ENCODE peak calls at places on chromosome 20, in four cellular contexts. H, S, O and I are unnamed samples.

GRCh38 chr20:12673352-12673751 is 335.4 kb upstream of the SPTLC3 start:
- DNase-seq in O (no peak), H (no peak), S (no peak), I (no peak)

GRCh38 chr20:43863821-43864544 is 50.7 kb upstream of the TOX2 start:
- DNase-seq in O (no peak), H (no peak), S (no peak), I (no peak)

GRCh38 chr20:43558412-43559146 is at the start of gene SGK2:
- DNase-seq in H (no peak), S (no peak), O (no peak), I (peak)

GRCh38 chr20:59016795-59017492 is 2.3 kb upstream of the TUBB1 start:
- DNase-seq in H (no peak), S (no peak), O (no peak), I (no peak)

GRCh38 chr20:535958-536357 is 7.6 kb downstream of the CSNK2A1 start:
- DNase-seq in O (no peak), H (peak), S (peak), I (no peak)

GRCh38 chr20:57840066-57840465 is 130.3 kb upstream of the PMEPA1 start:
- DNase-seq in S (no peak), O (no peak), H (no peak), I (no peak)

GRCh38 chr20:550611-551010 is 7.0 kb upstream of the CSNK2A1 start:
- DNase-seq in O (no peak), H (no peak), S (no peak), I (no peak)

GRCh38 chr20:13868331-13868730 is 83.5 kb downstream of the NDUFAF5 start:
- DNase-seq in S (no peak), O (no peak), H (peak), I (peak)

GRCh38 chr20:20820104-20820503 is 107.7 kb upstream of the RALGAPA2 start:
- DNase-seq in O (peak), H (peak), S (no peak), I (peak)

GRCh38 chr20:63015665-63016361 is 9.0 kb upstream of the BHLHE23 start:
- DNase-seq in O (no peak), H (no peak), S (no peak), I (no peak)

GRCh38 chr20:63013207-63013606 is 6.4 kb upstream of the BHLHE23 start:
- DNase-seq in H (no peak), S (no peak), O (no peak), I (no peak)

GRCh38 chr20:63015147-63015664 is 8.4 kb upstream of the BHLHE23 start:
- DNase-seq in H (no peak), S (no peak), O (no peak), I (no peak)

GRCh38 chr20:63014710-63015109 is 7.9 kb upstream of the BHLHE23 start:
- DNase-seq in H (no peak), S (no peak), O (peak), I (no peak)

DNA sequence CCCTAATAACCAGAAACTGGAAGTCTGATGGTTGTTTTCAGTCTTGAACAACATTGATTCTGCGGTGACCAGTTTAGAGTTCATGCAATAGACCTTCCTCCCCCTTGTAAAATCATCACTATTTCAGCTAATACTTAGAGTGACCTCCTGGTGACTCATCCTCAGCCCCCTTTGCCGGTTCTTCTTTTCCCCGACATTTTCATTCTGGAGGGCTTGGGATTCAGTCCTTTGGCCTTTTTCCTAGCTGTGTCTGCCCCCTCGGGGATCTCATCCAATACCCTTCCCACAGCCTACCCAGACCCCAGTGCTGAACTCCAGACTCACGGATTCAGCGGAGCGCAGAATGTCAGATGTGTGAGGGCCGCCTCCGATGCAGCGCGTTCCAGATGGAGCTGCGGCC is 7.5 kb upstream of the BHLHE23 start:
- DNase-seq in S (no peak), H (no peak), O (no peak), I (no peak)
- H3K4me3 ChIP-seq in S (no peak), H (no peak), O (no peak), I (no peak)

GRCh38 chr20:63553933-63554290 is at the start of gene FNDC11:
- DNase-seq in S (no peak), H (no peak), O (peak), I (no peak)
- H3K4me3 ChIP-seq in S (peak), H (peak), O (peak), I (peak)

DNA sequence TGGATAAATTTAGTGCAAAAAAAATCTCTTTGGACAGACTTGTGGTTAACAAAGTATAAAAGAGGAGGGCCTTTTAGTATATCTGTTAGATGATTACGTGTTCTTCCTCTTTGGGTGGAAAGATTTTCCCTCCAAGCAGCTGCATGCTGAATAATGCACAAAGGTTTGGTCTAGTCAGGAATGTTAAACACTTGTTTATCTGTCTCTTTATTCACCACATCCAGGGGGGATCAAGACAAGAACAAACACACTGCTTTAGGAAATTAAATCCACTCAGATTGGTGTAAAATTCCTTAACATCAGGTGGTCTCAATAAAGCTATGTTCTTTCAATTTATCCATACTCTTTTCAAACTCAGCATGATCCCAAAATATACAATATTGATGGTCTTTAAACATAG is 261.0 kb upstream of the CHD6 start:
- DNase-seq in O (no peak), H (no peak), S (no peak), I (no peak)
- H3K4me3 ChIP-seq in O (no peak), H (no peak), S (no peak), I (no peak)

DNA sequence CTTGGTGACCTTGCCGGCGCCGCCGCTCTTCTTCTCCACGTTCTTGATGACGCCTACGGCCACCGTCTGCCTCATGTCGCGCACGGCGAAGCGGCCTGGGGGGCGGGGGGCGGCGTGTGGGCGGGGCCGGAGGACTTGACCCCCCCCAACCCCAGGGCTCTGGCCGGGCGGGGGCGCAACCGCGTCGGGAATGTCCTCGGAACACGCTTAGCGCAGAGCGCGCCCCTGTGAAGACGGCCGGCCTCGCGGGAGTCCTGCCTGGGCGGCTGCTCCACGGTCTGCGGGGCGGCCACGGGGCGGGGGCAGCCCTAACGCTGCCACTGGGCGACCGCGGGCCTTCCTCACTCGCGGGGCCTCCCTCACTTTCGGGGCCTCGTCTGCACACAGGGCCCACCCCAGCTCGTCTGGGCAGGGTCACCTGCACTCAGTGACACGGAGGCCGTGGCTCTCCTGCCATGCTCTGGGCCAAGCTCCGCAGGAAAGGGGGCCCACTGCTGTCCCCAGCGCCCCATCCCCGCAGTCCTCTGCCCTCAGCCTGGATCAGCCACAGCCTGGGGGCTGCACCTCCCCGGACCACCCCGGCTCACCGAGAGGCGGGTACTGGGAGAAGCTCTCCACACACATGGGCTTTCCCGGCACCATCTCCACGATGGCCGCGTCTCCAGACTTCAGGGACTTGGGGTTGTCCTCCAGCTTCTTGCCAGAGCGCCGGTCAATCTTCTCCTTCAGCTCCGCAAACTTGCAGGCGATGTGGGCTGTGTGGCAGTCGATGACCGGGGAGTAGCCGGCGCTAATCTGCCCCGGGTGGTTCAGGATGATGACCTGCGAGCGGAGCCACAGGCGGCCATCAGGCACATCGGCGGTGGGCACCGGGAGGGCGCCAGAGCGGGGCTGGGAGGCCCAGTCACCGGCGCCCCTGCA is 10.3 kb downstream of the EEF1A2 start:
- DNase-seq in H (no peak), O (peak), S (no peak), I (no peak)
- H3K4me3 ChIP-seq in H (no peak), O (peak), S (no peak), I (no peak)

GRCh38 chr20:63653974-63654680 is 903 bp upstream of the STMN3 start:
- DNase-seq in O (no peak), S (no peak), H (no peak), I (no peak)
- H3K4me3 ChIP-seq in O (peak), S (no peak), H (peak), I (no peak)

DNA sequence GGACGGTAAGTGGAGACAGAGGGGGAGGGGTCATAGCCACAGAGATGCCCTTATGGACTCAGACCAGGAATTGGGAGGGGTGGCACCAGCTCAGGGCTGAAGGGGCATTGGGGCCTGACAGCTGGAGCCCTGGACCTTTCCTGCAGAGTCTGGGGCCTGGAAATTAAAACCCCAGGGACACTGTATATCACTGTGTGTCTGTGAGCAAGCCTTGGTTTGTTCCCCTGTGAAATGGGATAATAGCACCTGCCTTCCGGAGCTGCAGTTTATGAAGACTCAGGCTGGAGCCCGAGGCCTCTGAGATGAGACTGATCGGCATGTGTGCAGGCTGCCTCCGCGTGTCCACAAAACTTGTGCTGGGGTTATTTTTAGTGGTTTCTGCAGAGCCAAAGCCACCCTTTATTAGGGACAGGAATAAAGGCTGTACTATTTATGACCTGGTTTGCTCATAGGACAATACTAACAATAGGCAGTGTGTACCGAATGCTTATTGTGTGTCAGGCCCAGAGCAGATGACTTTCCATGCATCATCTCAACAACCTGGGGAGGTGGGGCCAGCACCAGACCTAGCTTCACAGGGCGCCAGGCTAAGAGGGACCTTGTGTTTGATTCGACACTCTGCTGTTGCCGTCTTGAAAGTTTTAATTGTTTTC is 22.6 kb downstream of the MYH7B start:
- DNase-seq in S (no peak), H (no peak), O (no peak), I (no peak)
- H3K4me3 ChIP-seq in S (no peak), H (no peak), O (no peak), I (no peak)

DNA sequence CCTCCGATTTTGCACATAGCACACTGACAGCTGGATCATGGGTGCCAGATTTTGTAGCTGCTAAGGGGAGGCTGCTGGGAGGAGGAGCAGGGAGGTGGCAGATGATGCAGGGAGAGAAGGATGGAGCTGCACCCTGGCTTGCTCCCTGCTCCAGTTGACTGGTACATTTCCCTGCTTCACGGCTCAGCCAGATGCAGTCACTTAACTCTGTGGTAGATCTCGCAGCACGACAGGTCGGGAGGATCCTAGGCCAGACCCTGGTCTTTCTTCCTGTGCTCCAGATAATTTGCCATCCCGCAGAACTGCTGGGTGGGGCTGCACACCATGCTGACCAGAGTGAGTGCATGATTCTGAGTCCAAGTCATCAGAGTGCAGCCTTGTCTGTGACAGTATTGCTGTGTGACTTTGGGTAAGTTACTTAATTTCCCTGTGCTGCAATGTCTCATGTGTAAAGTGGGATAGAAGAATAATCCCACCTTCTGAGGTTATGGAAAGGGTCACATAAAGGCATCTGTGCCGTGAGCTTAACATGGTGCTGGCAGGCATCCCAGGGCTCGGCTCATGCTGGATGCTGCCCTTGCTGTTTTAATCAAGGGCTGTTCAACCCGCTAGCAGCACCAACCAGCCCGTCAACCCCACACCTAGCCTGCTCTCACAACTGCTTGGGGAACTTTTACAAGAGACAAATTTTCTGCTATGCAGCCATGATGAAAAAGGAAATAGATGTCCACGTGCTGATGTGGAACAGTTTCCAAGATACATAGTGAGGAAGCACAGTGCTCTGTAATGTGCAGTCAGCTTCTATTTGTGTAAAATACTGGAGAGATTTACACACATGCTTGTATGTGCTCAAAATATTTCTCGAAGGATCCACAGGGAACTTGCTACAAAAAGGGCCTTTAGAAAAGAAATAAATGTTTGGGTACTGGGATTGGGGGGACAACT is 257.8 kb downstream of the CDH26 start:
- DNase-seq in S (peak), O (no peak), H (no peak), I (no peak)
- H3K4me3 ChIP-seq in S (no peak), O (no peak), H (no peak), I (no peak)

GRCh38 chr20:50269111-50270033 is 78.7 kb downstream of the CEBPB start:
- DNase-seq in O (no peak), H (no peak), S (no peak), I (no peak)

GRCh38 chr20:50271201-50271600 is 80.6 kb downstream of the CEBPB start:
- DNase-seq in S (no peak), H (no peak), O (no peak), I (no peak)

GRCh38 chr20:50271674-50272412 is 81.2 kb downstream of the CEBPB start:
- DNase-seq in H (no peak), O (no peak), S (no peak), I (no peak)

GRCh38 chr20:50270569-50270968 is 79.9 kb downstream of the CEBPB start:
- DNase-seq in H (no peak), S (no peak), O (no peak), I (no peak)

GRCh38 chr20:50270034-50270395 is 79.4 kb downstream of the CEBPB start:
- DNase-seq in O (no peak), H (no peak), S (no peak), I (no peak)
- H3K4me3 ChIP-seq in O (no peak), H (no peak), S (no peak), I (no peak)

GRCh38 chr20:45294003-45294368 is 12.7 kb upstream of the RBPJL start:
- DNase-seq in S (no peak), O (no peak), H (no peak), I (no peak)
- H3K4me3 ChIP-seq in S (peak), O (no peak), H (peak), I (no peak)

GRCh38 chr20:51498765-51499540 is 43.6 kb downstream of the NFATC2 start:
- DNase-seq in O (no peak), S (no peak), H (no peak), I (no peak)

GRCh38 chr20:51495921-51496545 is 46.5 kb downstream of the NFATC2 start:
- DNase-seq in S (no peak), H (no peak), O (no peak), I (no peak)

GRCh38 chr20:51500311-51500710 is 42.2 kb downstream of the NFATC2 start:
- DNase-seq in S (no peak), H (no peak), O (no peak), I (no peak)

GRCh38 chr20:51496964-51497363 is 45.6 kb downstream of the NFATC2 start:
- DNase-seq in H (no peak), S (no peak), O (no peak), I (no peak)

DNA sequence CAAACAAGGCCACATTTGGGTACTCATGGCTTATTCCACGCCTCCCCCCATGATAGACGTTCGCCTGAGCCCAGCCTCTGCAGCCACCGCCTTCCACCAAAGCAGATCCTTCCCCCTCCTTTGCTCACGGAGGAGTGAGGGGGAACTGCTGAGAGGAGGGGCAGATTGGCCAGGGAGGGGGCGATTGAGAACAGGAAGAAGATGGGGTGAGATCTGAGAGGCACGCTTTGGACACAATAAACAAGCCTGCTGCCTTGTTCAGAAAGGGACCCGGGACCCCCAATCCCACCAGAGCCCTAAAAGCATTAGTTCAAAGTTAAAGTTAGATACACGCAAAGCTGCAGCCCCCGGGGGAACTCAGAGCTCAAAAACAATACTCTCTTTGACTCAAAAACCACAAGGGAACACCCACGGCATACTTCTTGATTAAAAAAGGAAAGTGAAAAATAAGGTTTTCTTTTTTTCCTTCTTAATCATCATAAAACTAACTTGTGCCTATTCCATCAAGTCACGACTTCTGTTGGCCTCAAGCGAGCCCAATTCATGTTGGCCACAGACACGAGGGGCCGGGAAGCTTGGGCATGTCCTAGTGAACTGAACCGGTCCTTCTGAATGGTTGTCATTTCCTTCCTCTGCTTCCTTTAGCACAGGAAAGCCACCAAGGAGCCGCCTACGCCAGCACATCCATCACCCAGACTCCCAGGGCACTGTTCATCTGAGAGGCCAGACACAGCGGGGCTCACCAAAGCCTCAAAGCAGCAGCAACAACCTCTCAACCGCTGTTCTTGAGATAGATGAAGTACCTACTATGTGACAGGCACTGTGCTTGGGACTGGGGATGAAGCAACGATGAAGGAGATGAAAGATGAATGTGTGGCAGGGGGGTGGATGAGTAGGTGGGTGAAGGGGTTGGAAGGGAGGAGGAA is 44.7 kb downstream of the NFATC2 start:
- DNase-seq in O (no peak), S (no peak), H (no peak), I (no peak)
- H3K4me3 ChIP-seq in O (no peak), S (no peak), H (no peak), I (no peak)